ENCODE peak calls at places on chromosome 6, in nine cellular contexts. Z, M, V, I, Q, S, R, H and B are unnamed samples.

GRCh38 chr6:24451581-24452041 is 37.8 kb downstream of the GPLD1 start:
- DNase-seq in S (no peak), Q (no peak), M (no peak), H (no peak), I (no peak), R (no peak), V (no peak), Z (no peak), B (no peak)

GRCh38 chr6:100730581-100730980 is 150.5 kb downstream of the ASCC3 start:
- DNase-seq in V (no peak), I (no peak), S (no peak), H (no peak), Z (no peak), Q (no peak), R (no peak), M (no peak), B (no peak)

GRCh38 chr6:137266032-137266586 is 46.9 kb upstream of the IFNGR1 start:
- DNase-seq in Z (no peak), Q (no peak), R (no peak), H (no peak), M (no peak), S (no peak), I (no peak), V (no peak), B (no peak)

GRCh38 chr6:498795-499231 is 107.3 kb downstream of the IRF4 start:
- DNase-seq in V (no peak), M (no peak), I (peak), R (no peak), H (no peak), Z (no peak), S (peak), Q (no peak), B (no peak)

GRCh38 chr6:141552463-141552862 is 580.3 kb upstream of the GJE1 start:
- DNase-seq in R (no peak), Z (no peak), M (no peak), Q (peak), S (no peak), H (no peak), V (peak), I (no peak), B (no peak)

GRCh38 chr6:36750090-36750489 is 52.5 kb downstream of the RAB44 start:
- DNase-seq in H (no peak), R (no peak), I (no peak), M (no peak), Z (no peak), Q (no peak), S (no peak), V (no peak), B (no peak)

GRCh38 chr6:149264629-149265028 is 52.9 kb upstream of the TAB2 start:
- DNase-seq in R (no peak), S (peak), I (peak), V (no peak), H (no peak), M (no peak), Z (no peak), Q (no peak), B (peak)

GRCh38 chr6:35014341-35014740 is 125.3 kb downstream of the ANKS1A start:
- DNase-seq in Q (no peak), Z (no peak), V (peak), M (peak), I (no peak), R (no peak), H (no peak), S (no peak), B (no peak)

GRCh38 chr6:82072771-82073170 is 174.8 kb downstream of the IBTK start:
- DNase-seq in Z (peak), V (peak), H (no peak), M (no peak), I (no peak), Q (no peak), S (no peak), R (no peak), B (no peak)

GRCh38 chr6:170081556-170081955 is 209.3 kb downstream of the DLL1 start:
- DNase-seq in V (no peak), R (peak), Q (no peak), I (no peak), H (no peak), M (no peak), S (no peak), Z (no peak), B (no peak)

GRCh38 chr6:149820506-149820905 is 43.7 kb downstream of the LRP11 start:
- DNase-seq in R (no peak), S (no peak), M (no peak), Q (no peak), H (no peak), I (no peak), V (no peak), Z (no peak), B (no peak)